ENCODE peak calls at places on chromosomes 3 and 15, in eight cellular contexts. I is neuronal stem cell, E is ovary, L is A549, R is pancreas, M is cardiac fibroblast, Z is transverse colon, P is GM12865. W is an unnamed sample.

GRCh38 chr15:72342385-72342784 is 22.4 kb upstream of the CELF6 start:
- DNase-seq in E (no peak), Z (peak; percentile 22), L (peak; percentile 63), I (no peak), P (peak; percentile 35), M (peak; percentile 41), R (no peak), W (peak; percentile 19)

GRCh38 chr3:127803619-127804018 is 18.7 kb downstream of the MGLL start:
- DNase-seq in Z (no peak), P (no peak), E (no peak), R (no peak), M (peak; percentile 98), I (no peak), L (peak; percentile 81), W (no peak)

GRCh38 chr3:117887031-117887430 is 1147.6 kb downstream of the IGSF11 start:
- DNase-seq in M (no peak), R (no peak), Z (no peak), L (no peak), P (no peak), E (no peak), I (no peak), W (no peak)

GRCh38 chr3:187714404-187714979 is 12.1 kb upstream of the RTP2 start:
- DNase-seq in Z (peak; percentile 78), E (no peak), I (peak; percentile 73), M (peak; percentile 83), R (no peak), L (peak; percentile 65), P (peak; percentile 72), W (no peak)

GRCh38 chr3:194683431-194683830 is 2.3 kb upstream of the FAM43A start:
- DNase-seq in E (no peak), I (no peak), Z (no peak), L (no peak), M (no peak), R (no peak), P (no peak), W (no peak)

GRCh38 chr15:99707481-99708270 is 25.6 kb downstream of the LYSMD4 start:
- DNase-seq in R (no peak), I (no peak), P (peak; percentile 44), L (no peak), Z (no peak), E (no peak), M (peak; percentile 61), W (no peak)

GRCh38 chr3:184742676-184743135 is 30.8 kb upstream of the MAGEF1 start:
- DNase-seq in I (peak; percentile 31), R (no peak), E (peak; percentile 7), P (no peak), M (no peak), L (no peak), Z (no peak), W (peak; percentile 80)

GRCh38 chr3:30518201-30518864 is 88.1 kb upstream of the TGFBR2 start:
- DNase-seq in Z (peak; percentile 19), P (no peak), E (peak; percentile 48), I (no peak), L (peak; percentile 75), M (peak; percentile 77), R (no peak), W (no peak)

GRCh38 chr15:69934607-69935006 is 163.1 kb downstream of the TLE3 start:
- DNase-seq in Z (no peak), M (no peak), I (no peak), P (no peak), E (no peak), R (no peak), L (no peak), W (peak; percentile 93)

GRCh38 chr3:119690043-119690656 is 12.7 kb upstream of the CFAP91 start:
- DNase-seq in M (peak; percentile 60), R (no peak), I (no peak), L (peak; percentile 24), P (no peak), Z (no peak), E (no peak), W (no peak)

GRCh38 chr3:122183521-122183892 is at the start of gene CASR:
- DNase-seq in R (peak; percentile 73), Z (peak; percentile 9), L (peak; percentile 5), M (peak; percentile 3), E (no peak), P (peak; percentile 40), I (no peak), W (no peak)

GRCh38 chr15:99973351-99973750 is 240.1 kb upstream of the LYSMD4 start:
- DNase-seq in P (no peak), Z (no peak), L (no peak), I (no peak), R (peak; percentile 12), M (no peak), E (no peak), W (no peak)

GRCh38 chr3:119304201-119304713 is 10.1 kb downstream of the ARHGAP31 start:
- DNase-seq in L (peak; percentile 9), M (peak; percentile 67), R (no peak), Z (no peak), P (no peak), I (no peak), E (no peak), W (no peak)

GRCh38 chr3:9349321-9350117 is 13.3 kb upstream of the THUMPD3 start:
- DNase-seq in P (peak; percentile 47), E (no peak), I (no peak), Z (no peak), M (peak; percentile 94), L (no peak), R (no peak), W (no peak)

GRCh38 chr3:12955651-12956315 is 114.4 kb upstream of the RPL32 start:
- DNase-seq in Z (no peak), E (no peak), I (no peak), R (no peak), M (no peak), L (no peak), P (no peak), W (no peak)

GRCh38 chr3:12953201-12953712 is 111.9 kb upstream of the RPL32 start:
- DNase-seq in R (no peak), P (no peak), E (no peak), L (no peak), Z (no peak), I (no peak), M (no peak), W (no peak)

GRCh38 chr3:12952322-12953200 is 111.2 kb upstream of the RPL32 start:
- DNase-seq in Z (no peak), E (no peak), M (no peak), P (no peak), R (no peak), I (no peak), L (no peak), W (no peak)

GRCh38 chr3:12954891-12955650 is 113.7 kb upstream of the RPL32 start:
- DNase-seq in P (peak; percentile 26), L (no peak), R (peak; percentile 83), E (peak; percentile 56), I (no peak), M (peak; percentile 22), Z (peak; percentile 86), W (no peak)

DNA sequence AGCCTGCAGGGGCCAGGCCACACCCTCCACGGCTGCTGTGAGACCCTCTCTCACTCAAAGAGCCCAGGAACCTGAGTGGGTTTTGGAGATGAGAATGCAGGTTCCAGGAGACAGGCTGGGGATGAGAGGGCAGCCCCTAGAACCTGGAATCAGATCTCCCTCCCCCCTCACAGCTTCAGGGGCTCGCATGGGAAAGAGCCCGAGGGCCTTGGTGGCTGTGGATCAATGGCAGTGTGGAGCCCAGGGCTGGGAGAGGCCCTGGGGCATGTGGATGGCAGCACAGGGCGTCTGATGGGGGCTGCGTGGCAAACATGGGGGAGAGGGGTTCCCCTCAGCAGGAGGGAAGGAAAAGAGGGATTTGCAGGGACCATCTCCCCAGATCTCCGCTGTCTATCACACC is 112.8 kb upstream of the RPL32 start:
- DNase-seq in R (no peak), L (no peak), E (no peak), P (no peak), Z (no peak), I (no peak), M (no peak), W (no peak)
- H3K4me3 ChIP-seq in R (no peak overlapping the region), L (no peak overlapping the region), E (no peak overlapping the region), P (no peak overlapping the region), Z (no peak overlapping the region), I (no peak overlapping the region), M (no peak overlapping the region), W (no peak overlapping the region)

DNA sequence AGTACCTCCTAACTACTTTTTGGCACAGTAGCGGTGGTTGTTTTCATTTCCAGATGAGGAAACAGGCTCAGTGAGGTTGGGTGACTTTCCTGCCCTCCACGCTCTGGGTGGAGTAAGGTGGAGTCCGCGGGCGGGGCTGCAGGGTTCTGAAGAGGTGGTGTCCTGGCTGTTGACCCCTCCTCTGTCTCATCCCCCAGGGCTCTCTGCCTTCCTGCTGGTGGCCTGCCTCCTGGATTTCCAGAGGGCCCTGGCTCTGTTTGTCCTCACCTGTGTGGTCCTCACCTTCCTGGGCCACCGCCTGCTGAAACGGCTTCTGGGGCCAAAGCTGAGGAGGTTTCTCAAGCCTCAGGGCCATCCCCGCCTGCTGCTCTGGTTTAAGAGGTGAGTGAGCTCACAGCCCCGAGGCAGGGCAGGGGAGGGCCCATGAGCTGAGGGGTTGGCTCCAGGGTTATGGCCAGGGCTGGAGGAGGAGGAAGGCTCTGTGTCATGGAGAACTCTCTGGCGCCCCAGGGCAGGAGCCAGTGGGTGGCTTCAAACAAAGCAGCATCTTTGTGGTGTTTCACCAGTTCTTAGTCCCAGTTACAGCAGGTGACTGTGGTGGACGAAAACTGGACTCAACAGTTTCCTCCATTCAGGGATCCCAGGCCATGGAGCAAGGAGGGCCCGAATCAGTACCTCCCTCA is 10.4 kb downstream of the SLC28A1 start:
- DNase-seq in P (no peak), I (no peak), M (no peak), E (no peak), Z (no peak), L (no peak), R (no peak), W (no peak)
- H3K4me3 ChIP-seq in P (no peak overlapping the region), I (no peak overlapping the region), M (no peak overlapping the region), E (no peak overlapping the region), Z (no peak overlapping the region), L (no peak overlapping the region), R (no peak overlapping the region), W (no peak overlapping the region)

GRCh38 chr3:36876181-36876936 is 68.5 kb downstream of the TRANK1 start:
- DNase-seq in I (no peak), R (no peak), E (no peak), M (no peak), P (peak; percentile 90), Z (no peak), L (no peak), W (no peak)
- H3K4me3 ChIP-seq in I (no peak overlapping the region), R (no peak overlapping the region), E (no peak overlapping the region), M (no peak overlapping the region), P (peak overlapping the region; percentile 10), Z (no peak overlapping the region), L (no peak overlapping the region), W (no peak overlapping the region)

GRCh38 chr3:48684054-48684349 is 1.7 kb downstream of the NCKIPSD start:
- DNase-seq in I (no peak), M (no peak), L (no peak), Z (no peak), E (no peak), P (no peak), R (no peak), W (no peak)

GRCh38 chr3:48680811-48681540 is 4.7 kb downstream of the NCKIPSD start:
- DNase-seq in M (no peak), I (no peak), R (no peak), P (no peak), L (no peak), E (no peak), Z (no peak), W (no peak)

GRCh38 chr3:48681541-48681880 is 4.2 kb downstream of the NCKIPSD start:
- DNase-seq in Z (no peak), P (no peak), E (no peak), I (no peak), M (no peak), L (no peak), R (no peak), W (no peak)

GRCh38 chr3:48681974-48682610 is 3.6 kb downstream of the NCKIPSD start:
- DNase-seq in R (no peak), L (no peak), I (no peak), Z (no peak), P (no peak), M (no peak), E (no peak), W (no peak)

GRCh38 chr3:48682786-48683185 is 2.9 kb downstream of the NCKIPSD start:
- DNase-seq in M (no peak), I (no peak), E (no peak), Z (no peak), L (no peak), P (no peak), R (no peak), W (no peak)
- H3K4me3 ChIP-seq in M (no peak overlapping the region), I (no peak overlapping the region), E (no peak overlapping the region), Z (no peak overlapping the region), L (no peak overlapping the region), P (no peak overlapping the region), R (no peak overlapping the region), W (no peak overlapping the region)

W was measured in vagina.